ENCODE peak calls at places on chromosomes 13 and 19, in four cellular contexts. R is activated CD4-positive, CD25-positive, alpha-beta regulatory T cell treated with anti-CD3 and anti-CD28 coated beads, Interleukin-2, amount 50 U/mL, for 16 hours; O is GM04504; K is HTR-8/SVneo. A is an unnamed sample.

GRCh38 chr13:79307433-79307861 is 98.6 kb downstream of the RBM26 start:
- DNase-seq in R (no peak), O (no peak), K (no peak), A (no peak)

GRCh38 chr19:52748336-52748950 is 13.6 kb upstream of the ZNF611 start:
- DNase-seq in R (no peak), O (no peak), K (no peak), A (no peak)

GRCh38 chr13:106163426-106163825 is 372.0 kb downstream of the EFNB2 start:
- DNase-seq in R (no peak), O (no peak), K (no peak), A (no peak)

GRCh38 chr19:18218159-18218558 is 8.1 kb downstream of the PDE4C start:
- DNase-seq in R (no peak), O (no peak), K (no peak), A (no peak)

GRCh38 chr13:99435116-99435515 is 66.2 kb upstream of the TM9SF2 start:
- DNase-seq in R (no peak), O (no peak), K (no peak), A (no peak)

GRCh38 chr13:45784755-45785675 is 66.5 kb downstream of the SIAH3 start:
- DNase-seq in R (no peak), O (no peak), K (no peak), A (no peak)

GRCh38 chr19:21082011-21082975 is at the start of gene ZNF714:
- DNase-seq in R (peak), O (peak), K (peak), A (peak)

GRCh38 chr13:32940601-32941000 is 75.6 kb upstream of the KL start:
- DNase-seq in R (no peak), O (no peak), K (no peak), A (peak)

GRCh38 chr19:21947775-21948174 is 63.0 kb downstream of the ZNF208 start:
- DNase-seq in R (no peak), O (no peak), K (no peak), A (no peak)

GRCh38 chr13:98507060-98507797 is 69.7 kb downstream of the STK24 start:
- DNase-seq in R (no peak), O (no peak), K (no peak), A (peak)

GRCh38 chr19:17557461-17557860 is 2.0 kb downstream of the COLGALT1 start:
- DNase-seq in R (no peak), O (no peak), K (no peak), A (no peak)

GRCh38 chr19:43765109-43765876 is 10.5 kb upstream of the SMG9 start:
- DNase-seq in R (peak), O (peak), K (peak), A (peak)

GRCh38 chr13:111941845-111942447 is 125.0 kb upstream of the SOX1 start:
- DNase-seq in R (no peak), O (no peak), K (no peak), A (no peak)

GRCh38 chr13:71517004-71517403 is 350.0 kb downstream of the DACH1 start:
- DNase-seq in R (no peak), O (no peak), K (no peak), A (no peak)

GRCh38 chr19:1268392-1269064 is 604 bp upstream of the CIRBP start:
- DNase-seq in R (no peak), O (no peak), K (no peak), A (no peak)

GRCh38 chr13:30486230-30487074 is 20.7 kb upstream of the HMGB1 start:
- DNase-seq in R (no peak), O (no peak), K (no peak), A (no peak)

GRCh38 chr13:33281951-33282595 is 3.5 kb downstream of the STARD13 start:
- DNase-seq in R (no peak), O (no peak), K (no peak), A (no peak)

GRCh38 chr19:6731822-6732221 is 5.6 kb downstream of the GPR108 start:
- DNase-seq in R (no peak), O (no peak), K (no peak), A (no peak)

GRCh38 chr19:4906963-4907362 is 2.3 kb upstream of the UHRF1 start:
- DNase-seq in R (no peak), O (no peak), K (no peak), A (no peak)

GRCh38 chr19:3670258-3670795 is 29.9 kb downstream of the PIP5K1C start:
- DNase-seq in R (no peak), O (peak), K (no peak), A (no peak)

GRCh38 chr13:47114030-47114429 is 217.2 kb upstream of the HTR2A start:
- DNase-seq in R (no peak), O (peak), K (no peak), A (no peak)

GRCh38 chr13:85935868-85936467 is 136.7 kb upstream of the SLITRK6 start:
- DNase-seq in R (no peak), O (no peak), K (no peak), A (no peak)

GRCh38 chr19:50007947-50008346 is 17.2 kb downstream of the VRK3 start:
- DNase-seq in R (no peak), O (no peak), K (no peak), A (no peak)

GRCh38 chr19:51139299-51140018 is 2.6 kb upstream of the SIGLEC7 start:
- DNase-seq in R (no peak), O (no peak), K (no peak), A (no peak)

GRCh38 chr19:16927883-16928282 is 39.1 kb downstream of the F2RL3 start:
- DNase-seq in R (no peak), O (no peak), K (no peak), A (no peak)